ENCODE peak calls at places on chromosomes 12 and 14, in seven cellular contexts. A is neuronal stem cell, H is GM23248, J is IMR-90, B is SK-N-SH, M is HepG2, F is PC-3. W is an unnamed sample. For H3K9me3, the result is how much of the 10 kb centered on the place peaks cover.

GRCh38 chr14:55005071-55005470 is 21.8 kb downstream of the WDHD1 start:
- DNase-seq in A (no peak), H (peak), J (peak), B (no peak), M (no peak), F (no peak), W (no peak)

GRCh38 chr14:89507521-89507920 is 90.5 kb upstream of the FOXN3 start:
- DNase-seq in A (no peak), H (peak), J (peak), B (no peak), M (peak), F (peak), W (no peak)

GRCh38 chr12:15001733-15002471 is 29.1 kb downstream of the PDE6H start:
- DNase-seq in A (no peak), H (peak), J (peak), B (no peak), M (peak), F (no peak), W (no peak)

GRCh38 chr14:92846162-92846897 is 52.2 kb downstream of the GOLGA5 start:
- DNase-seq in A (no peak), H (peak), J (peak), B (no peak), M (no peak), F (peak), W (no peak)

GRCh38 chr12:32047846-32048245 is 58.8 kb upstream of the BICD1 start:
- DNase-seq in A (no peak), H (no peak), J (no peak), B (no peak), M (no peak), F (no peak), W (no peak)

GRCh38 chr14:65238456-65238855 is 136.1 kb upstream of the MAX start:
- DNase-seq in A (no peak), H (peak), J (peak), B (no peak), M (peak), F (peak), W (no peak)

GRCh38 chr12:51098611-51099010 is 15.2 kb upstream of the CSRNP2 start:
- DNase-seq in A (no peak), H (peak), J (peak), B (no peak), M (no peak), F (no peak), W (no peak)

GRCh38 chr12:82124711-82125110 is 233.5 kb downstream of the CCDC59 start:
- DNase-seq in A (no peak), H (peak), J (no peak), B (no peak), M (no peak), F (peak), W (no peak)

GRCh38 chr14:91755560-91755959 is 23.7 kb upstream of the CATSPERB start:
- DNase-seq in A (no peak), H (peak), J (peak), B (no peak), M (peak), F (peak), W (no peak)

GRCh38 chr14:68807148-68807600 is 14.3 kb upstream of the ZFP36L1 start:
- DNase-seq in A (no peak), H (peak), J (peak), B (peak), M (peak), F (no peak), W (no peak)

GRCh38 chr14:95136631-95137030 is 20.7 kb downstream of the DICER1 start:
- DNase-seq in A (no peak), H (no peak), J (peak), B (no peak), M (no peak), F (no peak), W (no peak)

GRCh38 chr12:53626702-53627169 is 554 bp upstream of the ATF7 start:
- DNase-seq in A (no peak), H (no peak), J (no peak), B (no peak), M (no peak), F (no peak), W (no peak)

GRCh38 chr12:124836759-124837158 is 26.9 kb downstream of the SCARB1 start:
- DNase-seq in A (no peak), H (no peak), J (no peak), B (no peak), M (no peak), F (no peak), W (no peak)

GRCh38 chr12:12804011-12804410 is 9.1 kb upstream of the DDX47 start:
- DNase-seq in A (no peak), H (peak), J (peak), B (no peak), M (peak), F (peak), W (no peak)

GRCh38 chr12:132444957-132445883 is 44.7 kb upstream of the FBRSL1 start:
- DNase-seq in A (no peak), H (peak), J (no peak), B (no peak), M (no peak), F (no peak), W (no peak)

GRCh38 chr12:44436756-44437155 is 439.4 kb downstream of the NELL2 start:
- DNase-seq in A (no peak), H (no peak), J (no peak), B (no peak), M (peak), F (no peak), W (no peak)

GRCh38 chr14:74684444-74684843 is 28.4 kb downstream of the AREL1 start:
- DNase-seq in A (no peak), H (no peak), J (no peak), B (no peak), M (no peak), F (no peak), W (no peak)

GRCh38 chr14:93046696-93047050 is 69.1 kb downstream of the ITPK1 start:
- DNase-seq in A (no peak), H (no peak), J (no peak), B (no peak), M (no peak), F (no peak), W (no peak)

GRCh38 chr14:105999361-106000028 is 473.1 kb downstream of the TMEM121 start:
- DNase-seq in A (no peak), H (peak), J (no peak), B (no peak), M (peak), F (no peak), W (no peak)

GRCh38 chr12:123305160-123305559 is 33.5 kb upstream of the CDK2AP1 start:
- DNase-seq in A (no peak), H (no peak), J (no peak), B (no peak), M (no peak), F (no peak), W (no peak)

GRCh38 chr12:113479578-113480335 is 8.1 kb upstream of the LHX5 start:
- DNase-seq in A (peak), H (peak), J (peak), B (peak), M (peak), F (no peak), W (no peak)

GRCh38 chr14:75612157-75612556 is 33.7 kb downstream of the FLVCR2 start:
- DNase-seq in A (no peak), H (no peak), J (no peak), B (no peak), M (no peak), F (no peak), W (no peak)

GRCh38 chr12:43126652-43127051 is 425.4 kb downstream of the ADAMTS20 start:
- DNase-seq in A (no peak), H (no peak), J (no peak), B (no peak), M (no peak), F (no peak), W (no peak)

GRCh38 chr12:132133952-132134652 is 10.0 kb downstream of the DDX51 start:
- DNase-seq in A (no peak), H (no peak), J (no peak), B (no peak), M (no peak), F (no peak), W (no peak)

GRCh38 chr12:33277386-33277785 is 162.2 kb downstream of the SYT10 start:
- DNase-seq in A (no peak), H (no peak), J (no peak), B (no peak), M (no peak), F (no peak), W (no peak)
- H3K9me3 ChIP-seq in A (under half), H (under half), J (under half), B (under half), M (under half), F (under half), W (under half)

GRCh38 chr12:2692156-2692555 is 102.6 kb upstream of the FKBP4 start:
- DNase-seq in A (no peak), H (no peak), J (no peak), B (no peak), M (no peak), F (no peak), W (no peak)

GRCh38 chr12:2690348-2691000 is 104.3 kb upstream of the FKBP4 start:
- DNase-seq in A (no peak), H (no peak), J (no peak), B (no peak), M (no peak), F (no peak), W (no peak)

GRCh38 chr12:2691340-2692111 is 103.2 kb upstream of the FKBP4 start:
- DNase-seq in A (peak), H (no peak), J (no peak), B (no peak), M (no peak), F (no peak), W (no peak)

GRCh38 chr12:2689879-2690278 is 104.9 kb upstream of the FKBP4 start:
- DNase-seq in A (no peak), H (no peak), J (no peak), B (no peak), M (no peak), F (no peak), W (no peak)

GRCh38 chr12:2691001-2691339 is 103.8 kb upstream of the FKBP4 start:
- DNase-seq in A (peak), H (no peak), J (peak), B (no peak), M (no peak), F (no peak), W (no peak)
- H3K9ac ChIP-seq in A (peak), H (no peak), J (no peak), B (no peak), M (no peak), F (no peak), W (no peak)

DNA sequence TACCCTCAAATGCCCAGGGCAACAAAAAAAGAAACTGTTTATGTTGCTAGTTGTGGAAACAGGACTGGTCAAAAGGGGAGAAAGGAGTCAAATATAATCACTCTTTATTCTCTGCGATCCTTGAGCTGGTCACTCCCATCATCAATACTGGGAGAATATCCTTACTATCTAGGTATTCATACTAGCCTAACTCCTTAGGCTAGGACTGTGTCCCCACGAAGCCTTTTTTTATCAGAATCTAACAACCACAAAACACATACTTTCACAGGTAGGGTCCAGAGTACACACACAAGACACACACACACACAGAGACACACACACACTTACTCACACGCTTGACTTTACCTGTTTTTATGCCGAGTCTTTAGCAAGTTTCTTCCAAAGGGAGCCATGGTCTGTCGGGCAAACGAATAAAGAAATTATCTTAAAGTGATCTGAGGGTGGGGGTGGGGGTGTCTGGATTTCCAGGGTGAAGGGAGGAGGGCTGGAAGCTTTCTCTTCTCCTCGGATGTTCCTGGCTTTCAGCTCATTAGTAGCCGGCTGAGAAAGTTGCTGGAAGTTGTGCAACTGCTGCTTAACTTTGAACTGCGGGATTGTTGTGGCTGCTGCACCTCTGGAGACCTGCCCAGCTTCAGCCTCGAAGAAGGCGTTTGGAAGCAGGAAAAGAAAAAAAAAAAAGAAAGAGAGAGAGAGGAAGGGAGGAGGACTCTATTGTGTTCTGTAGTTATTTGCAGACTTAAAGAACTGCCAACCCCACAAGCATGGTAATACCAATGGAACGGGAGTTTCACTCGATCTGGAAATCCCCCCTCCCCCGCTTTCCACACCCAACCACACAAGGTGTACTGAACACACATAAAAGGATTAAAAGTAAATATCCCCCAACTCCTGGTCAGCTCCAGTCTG is at the start of gene RASSF9:
- DNase-seq in A (no peak), H (peak), J (peak), B (no peak), M (peak), F (peak), W (no peak)
- H3K27ac ChIP-seq in A (no peak), H (peak), J (no peak), B (peak), M (no peak), F (peak), W (no peak)

DNA sequence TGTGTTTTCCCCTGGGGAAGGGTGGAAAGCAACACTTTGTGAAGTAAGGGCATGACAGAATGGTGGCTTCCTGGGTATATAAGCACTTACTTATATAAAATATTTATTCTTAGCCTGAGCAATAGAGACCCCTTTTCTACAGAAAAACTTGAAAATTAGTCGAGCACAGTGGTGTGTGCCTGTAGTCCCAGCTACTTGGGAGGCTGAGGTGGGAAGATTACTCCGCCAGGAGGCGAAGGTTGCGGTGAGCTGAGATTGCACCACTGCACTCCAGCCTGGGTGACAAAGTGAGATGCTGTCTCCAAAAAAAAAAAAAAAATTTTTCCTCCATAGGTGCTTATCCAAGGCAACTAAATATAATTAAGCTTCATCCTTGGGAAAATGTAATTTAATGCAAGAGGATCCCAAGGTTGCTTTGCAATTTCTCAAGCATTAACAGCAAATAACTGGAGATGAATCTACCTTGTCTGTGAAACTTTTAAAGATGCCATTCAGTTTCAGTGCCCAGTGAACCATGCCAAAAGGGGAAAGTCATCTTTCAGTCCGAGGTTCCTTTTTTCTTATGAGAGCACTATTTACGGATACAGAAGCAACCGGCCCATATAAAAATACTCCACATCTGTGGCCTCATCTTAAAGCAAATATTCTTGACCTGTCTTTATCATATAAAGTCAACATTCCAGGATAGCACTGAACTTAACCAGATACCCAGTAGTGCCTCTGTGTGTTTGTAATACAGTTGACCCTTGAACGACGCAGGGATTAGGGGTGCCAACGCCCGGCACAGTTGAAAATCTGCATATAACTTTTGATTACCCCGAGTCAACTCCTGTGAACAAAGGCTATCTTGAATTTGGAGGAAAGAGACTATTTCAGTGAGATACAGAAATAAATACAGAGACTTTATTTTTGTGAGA is 209.2 kb downstream of the PCNX1 start:
- DNase-seq in A (no peak), H (no peak), J (no peak), B (no peak), M (peak), F (no peak), W (no peak)
- H3K9me3 ChIP-seq in A (under half), H (under half), J (under half), B (under half), M (under half), F (under half), W (under half)

DNA sequence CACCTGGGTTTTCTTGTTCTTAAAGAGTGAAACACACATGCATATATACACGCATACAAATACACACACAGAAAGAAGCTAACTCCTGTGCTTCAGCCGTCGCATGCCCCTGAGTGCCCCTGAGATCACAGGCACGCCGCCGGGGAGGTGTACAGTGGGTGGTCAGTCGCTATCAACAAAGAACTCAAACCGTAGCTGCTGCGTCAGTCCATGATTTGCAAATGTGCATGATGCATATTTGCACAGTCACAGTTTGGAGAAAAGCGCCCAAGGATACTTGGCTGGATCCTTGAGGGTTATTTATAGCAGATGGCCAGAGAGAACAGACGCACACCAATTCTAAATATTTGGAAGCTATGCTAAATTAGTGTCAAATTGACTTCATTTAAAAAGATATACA is 206.9 kb downstream of the TMEM132D start:
- DNase-seq in A (no peak), H (no peak), J (no peak), B (no peak), M (no peak), F (no peak), W (no peak)
- H3K9ac ChIP-seq in A (no peak), H (no peak), J (no peak), B (no peak), M (no peak), F (no peak), W (no peak)

GRCh38 chr12:79421236-79421740 is 269.5 kb downstream of the PAWR start:
- DNase-seq in A (no peak), H (no peak), J (no peak), B (no peak), M (no peak), F (no peak), W (no peak)
- H3K27ac ChIP-seq in A (no peak), H (peak), J (peak), B (peak), M (no peak), F (peak), W (no peak)

GRCh38 chr12:34390171-34390841 is 368.0 kb downstream of the ALG10 start:
- DNase-seq in A (no peak), H (no peak), J (no peak), B (no peak), M (no peak), F (no peak), W (no peak)

GRCh38 chr12:34392741-34393085 is 370.4 kb downstream of the ALG10 start:
- DNase-seq in A (no peak), H (no peak), J (no peak), B (no peak), M (no peak), F (no peak), W (no peak)

GRCh38 chr12:34390846-34391700 is 368.8 kb downstream of the ALG10 start:
- DNase-seq in A (no peak), H (no peak), J (no peak), B (no peak), M (no peak), F (no peak), W (no peak)

GRCh38 chr12:34393086-34393820 is 371.0 kb downstream of the ALG10 start:
- DNase-seq in A (no peak), H (no peak), J (no peak), B (no peak), M (no peak), F (no peak), W (no peak)

DNA sequence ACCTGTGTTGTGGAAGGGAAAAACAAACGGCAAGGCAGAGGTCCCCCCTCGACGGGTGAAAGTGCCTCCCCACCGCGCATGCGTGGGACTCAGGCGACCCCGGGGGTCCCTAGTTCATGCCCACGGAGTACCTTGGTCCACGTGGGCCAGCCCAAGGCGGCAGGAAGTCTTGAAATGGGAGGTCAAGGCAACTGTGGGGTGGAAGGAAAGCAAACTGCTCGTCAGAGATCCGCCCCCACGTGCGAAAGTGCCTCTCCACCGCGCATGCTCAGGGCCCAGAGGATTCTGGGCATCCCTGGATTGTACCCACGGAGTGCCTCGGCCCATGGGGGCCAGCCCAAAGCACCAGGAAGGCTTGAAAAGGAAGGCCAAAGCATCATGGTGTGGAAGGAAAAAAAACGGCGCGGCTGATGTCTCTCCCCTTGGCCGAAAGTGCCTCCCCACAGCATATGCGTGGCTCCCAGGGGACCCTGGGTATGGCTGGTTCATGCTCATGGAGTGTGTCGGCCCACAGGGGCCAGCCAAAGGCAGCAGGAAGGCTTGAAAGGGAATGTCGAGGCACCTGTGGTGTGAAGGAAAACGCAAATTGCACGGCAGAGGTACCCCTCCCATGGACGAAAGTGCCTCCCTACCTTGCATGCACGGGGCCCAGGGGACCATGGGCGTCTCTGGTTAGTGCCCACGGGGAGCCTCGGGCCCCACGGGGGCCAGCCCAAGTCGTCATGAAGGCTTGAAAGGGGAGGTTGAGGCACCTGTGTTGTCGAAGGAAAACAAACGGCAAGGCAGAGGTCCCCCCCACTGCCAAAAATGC is 369.7 kb downstream of the ALG10 start:
- DNase-seq in A (no peak), H (no peak), J (no peak), B (no peak), M (no peak), F (no peak), W (no peak)
- H3K9me3 ChIP-seq in A (under half), H (under half), J (half or more), B (under half), M (under half), F (under half), W (under half)

GRCh38 chr12:105433804-105434203 is 103.3 kb downstream of the C12orf75 start:
- DNase-seq in A (no peak), H (peak), J (peak), B (no peak), M (no peak), F (peak), W (no peak)
- H3K9ac ChIP-seq in A (no peak), H (no peak), J (no peak), B (peak), M (no peak), F (no peak), W (no peak)

W was measured in SK-N-MC.